ENCODE peak calls at places on chromosomes 4 and X, in seven cellular contexts. One of them, this sample, is unnamed.
A peak's percentile ranks its signal among the peaks of the same experiment; 100 is the strongest.

GRCh38 chr4:168550071-168550766 is 53.4 kb downstream of the PALLD start:
- DNase-seq in retinal pigment epithelial cell: no peak
- DNase-seq in suprapubic skin: no peak
- DNase-seq in foreskin fibroblast: peak; percentile 63
- DNase-seq in testis: no peak
- DNase-seq in SW480: no peak
- DNase-seq in effector CD4-positive, alpha-beta T cell: no peak
- DNase-seq in this sample: no peak

GRCh38 chrX:53481093-53481492 is 46.9 kb upstream of the HSD17B10 start:
- DNase-seq in retinal pigment epithelial cell: no peak
- DNase-seq in suprapubic skin: no peak
- DNase-seq in foreskin fibroblast: peak; percentile 19
- DNase-seq in testis: no peak
- DNase-seq in SW480: peak; percentile 23
- DNase-seq in effector CD4-positive, alpha-beta T cell: no peak
- DNase-seq in this sample: no peak

GRCh38 chrX:38273453-38273852 is 52.8 kb upstream of the SRPX start:
- DNase-seq in retinal pigment epithelial cell: no peak
- DNase-seq in suprapubic skin: no peak
- DNase-seq in foreskin fibroblast: no peak
- DNase-seq in testis: no peak
- DNase-seq in SW480: no peak
- DNase-seq in effector CD4-positive, alpha-beta T cell: no peak
- DNase-seq in this sample: no peak

GRCh38 chr4:95362906-95363578 is 185.7 kb downstream of the UNC5C start:
- DNase-seq in retinal pigment epithelial cell: no peak
- DNase-seq in suprapubic skin: no peak
- DNase-seq in foreskin fibroblast: no peak
- DNase-seq in testis: peak; percentile 54
- DNase-seq in SW480: peak; percentile 1
- DNase-seq in effector CD4-positive, alpha-beta T cell: no peak
- DNase-seq in this sample: no peak

GRCh38 chr4:152369903-152370296 is 166.0 kb downstream of the FBXW7 start:
- DNase-seq in retinal pigment epithelial cell: no peak
- DNase-seq in suprapubic skin: no peak
- DNase-seq in foreskin fibroblast: peak; percentile 24
- DNase-seq in testis: no peak
- DNase-seq in SW480: peak; percentile 9
- DNase-seq in effector CD4-positive, alpha-beta T cell: no peak
- DNase-seq in this sample: peak; percentile 21

GRCh38 chrX:48676893-48677270 is 6.7 kb upstream of the WAS start:
- DNase-seq in retinal pigment epithelial cell: no peak
- DNase-seq in suprapubic skin: no peak
- DNase-seq in foreskin fibroblast: no peak
- DNase-seq in testis: no peak
- DNase-seq in SW480: peak; percentile 8
- DNase-seq in effector CD4-positive, alpha-beta T cell: no peak
- DNase-seq in this sample: no peak

GRCh38 chr4:1050486-1051213 is 39.2 kb downstream of the FGFRL1 start:
- DNase-seq in retinal pigment epithelial cell: no peak
- DNase-seq in suprapubic skin: peak; percentile 58
- DNase-seq in foreskin fibroblast: no peak
- DNase-seq in testis: no peak
- DNase-seq in SW480: no peak
- DNase-seq in effector CD4-positive, alpha-beta T cell: no peak
- DNase-seq in this sample: no peak

GRCh38 chr4:533318-534100 is 34.5 kb downstream of the PIGG start:
- DNase-seq in retinal pigment epithelial cell: no peak
- DNase-seq in suprapubic skin: no peak
- DNase-seq in foreskin fibroblast: no peak
- DNase-seq in testis: no peak
- DNase-seq in SW480: no peak
- DNase-seq in effector CD4-positive, alpha-beta T cell: no peak
- DNase-seq in this sample: no peak

GRCh38 chr4:125315571-125316390 is 1.0 kb downstream of the FAT4 start:
- DNase-seq in retinal pigment epithelial cell: no peak
- DNase-seq in suprapubic skin: peak; percentile 60
- DNase-seq in foreskin fibroblast: peak; percentile 84
- DNase-seq in testis: peak; percentile 57
- DNase-seq in SW480: no peak
- DNase-seq in effector CD4-positive, alpha-beta T cell: no peak
- DNase-seq in this sample: peak; percentile 14

GRCh38 chr4:7831330-7831729 is 108.3 kb downstream of the AFAP1 start:
- DNase-seq in retinal pigment epithelial cell: no peak
- DNase-seq in suprapubic skin: no peak
- DNase-seq in foreskin fibroblast: peak; percentile 86
- DNase-seq in testis: no peak
- DNase-seq in SW480: no peak
- DNase-seq in effector CD4-positive, alpha-beta T cell: no peak
- DNase-seq in this sample: no peak

GRCh38 chrX:2474280-2474962 is 26.4 kb downstream of the DHRSX start:
- DNase-seq in retinal pigment epithelial cell: no peak
- DNase-seq in suprapubic skin: peak; percentile 38
- DNase-seq in foreskin fibroblast: no peak
- DNase-seq in testis: peak; percentile 68
- DNase-seq in SW480: no peak
- DNase-seq in effector CD4-positive, alpha-beta T cell: no peak
- DNase-seq in this sample: no peak

GRCh38 chrX:79268788-79269187 is 98.3 kb downstream of the ITM2A start:
- DNase-seq in retinal pigment epithelial cell: no peak
- DNase-seq in suprapubic skin: no peak
- DNase-seq in foreskin fibroblast: peak; percentile 49
- DNase-seq in testis: no peak
- DNase-seq in SW480: peak; percentile 0
- DNase-seq in effector CD4-positive, alpha-beta T cell: no peak
- DNase-seq in this sample: no peak

GRCh38 chrX:88424071-88424470 is 323.0 kb upstream of the CPXCR1 start:
- DNase-seq in retinal pigment epithelial cell: no peak
- DNase-seq in suprapubic skin: no peak
- DNase-seq in foreskin fibroblast: no peak
- DNase-seq in testis: no peak
- DNase-seq in SW480: no peak
- DNase-seq in effector CD4-positive, alpha-beta T cell: no peak
- DNase-seq in this sample: no peak

GRCh38 chr4:8316251-8316771 is 46.8 kb downstream of the HTRA3 start:
- DNase-seq in retinal pigment epithelial cell: no peak
- DNase-seq in suprapubic skin: peak; percentile 54
- DNase-seq in foreskin fibroblast: no peak
- DNase-seq in testis: peak; percentile 8
- DNase-seq in SW480: no peak
- DNase-seq in effector CD4-positive, alpha-beta T cell: no peak
- DNase-seq in this sample: no peak

GRCh38 chr4:2583517-2583916 is 47.1 kb downstream of the FAM193A start:
- DNase-seq in retinal pigment epithelial cell: no peak
- DNase-seq in suprapubic skin: no peak
- DNase-seq in foreskin fibroblast: peak; percentile 69
- DNase-seq in testis: no peak
- DNase-seq in SW480: no peak
- DNase-seq in effector CD4-positive, alpha-beta T cell: no peak
- DNase-seq in this sample: peak; percentile 28

GRCh38 chr4:188767496-188767895 is 628.3 kb downstream of the TRIML1 start:
- DNase-seq in retinal pigment epithelial cell: no peak
- DNase-seq in suprapubic skin: no peak
- DNase-seq in foreskin fibroblast: peak; percentile 48
- DNase-seq in testis: no peak
- DNase-seq in SW480: no peak
- DNase-seq in effector CD4-positive, alpha-beta T cell: no peak
- DNase-seq in this sample: no peak

GRCh38 chr4:83219344-83219990 is 65.1 kb downstream of the COQ2 start:
- DNase-seq in retinal pigment epithelial cell: no peak
- DNase-seq in suprapubic skin: no peak
- DNase-seq in foreskin fibroblast: peak; percentile 71
- DNase-seq in testis: peak; percentile 43
- DNase-seq in SW480: no peak
- DNase-seq in effector CD4-positive, alpha-beta T cell: no peak
- DNase-seq in this sample: peak; percentile 79

GRCh38 chrX:118383120-118383519 is 37.2 kb downstream of the WDR44 start:
- DNase-seq in retinal pigment epithelial cell: no peak
- DNase-seq in suprapubic skin: no peak
- DNase-seq in foreskin fibroblast: no peak
- DNase-seq in testis: no peak
- DNase-seq in SW480: no peak
- DNase-seq in effector CD4-positive, alpha-beta T cell: no peak
- DNase-seq in this sample: no peak

GRCh38 chr4:107831140-107831539 is 6.4 kb downstream of the SGMS2 start:
- DNase-seq in retinal pigment epithelial cell: no peak
- DNase-seq in suprapubic skin: no peak
- DNase-seq in foreskin fibroblast: no peak
- DNase-seq in testis: no peak
- DNase-seq in SW480: no peak
- DNase-seq in effector CD4-positive, alpha-beta T cell: no peak
- DNase-seq in this sample: no peak

GRCh38 chr4:137659431-137659830 is 127.1 kb upstream of the PCDH18 start:
- DNase-seq in retinal pigment epithelial cell: no peak
- DNase-seq in suprapubic skin: no peak
- DNase-seq in foreskin fibroblast: peak; percentile 65
- DNase-seq in testis: no peak
- DNase-seq in SW480: no peak
- DNase-seq in effector CD4-positive, alpha-beta T cell: no peak
- DNase-seq in this sample: no peak

GRCh38 chr4:28250646-28251045 is 1390.0 kb downstream of the STIM2 start:
- DNase-seq in retinal pigment epithelial cell: no peak
- DNase-seq in suprapubic skin: no peak
- DNase-seq in foreskin fibroblast: no peak
- DNase-seq in testis: no peak
- DNase-seq in SW480: no peak
- DNase-seq in effector CD4-positive, alpha-beta T cell: no peak
- DNase-seq in this sample: no peak

GRCh38 chr4:183333983-183334382 is 11.8 kb upstream of the CLDN24 start:
- DNase-seq in retinal pigment epithelial cell: no peak
- DNase-seq in suprapubic skin: no peak
- DNase-seq in foreskin fibroblast: peak; percentile 42
- DNase-seq in testis: no peak
- DNase-seq in SW480: peak; percentile 85
- DNase-seq in effector CD4-positive, alpha-beta T cell: no peak
- DNase-seq in this sample: peak; percentile 12

GRCh38 chrX:73817381-73818199 is 254.6 kb downstream of the CHIC1 start:
- DNase-seq in retinal pigment epithelial cell: no peak
- DNase-seq in suprapubic skin: no peak
- DNase-seq in foreskin fibroblast: peak; percentile 20
- DNase-seq in testis: no peak
- DNase-seq in SW480: no peak
- DNase-seq in effector CD4-positive, alpha-beta T cell: no peak
- DNase-seq in this sample: no peak